ENCODE peak calls at places on chromosomes 12 and 14, in eight cellular contexts. G is SK-N-SH, E is HCT116, S is K562, Q is H1, R is GM12878, M is endothelial cell of umbilical vein, C is HepG2. F is an unnamed sample.
A peak's percentile ranks its signal among the peaks of the same experiment; 100 is the strongest.

GRCh38 chr12:80299976-80300375 is 144.1 kb upstream of the PTPRQ start:
- DNase-seq in R (peak; percentile 76), E (no peak), S (no peak), C (no peak), M (no peak), Q (no peak), G (no peak), F (no peak)

GRCh38 chr14:93734086-93734822 is 54.0 kb downstream of the PRIMA1 start:
- DNase-seq in C (no peak), G (peak; percentile 92), E (no peak), S (peak; percentile 97), R (no peak), M (no peak), Q (no peak), F (no peak)

GRCh38 chr12:11779286-11779685 is 129.8 kb downstream of the ETV6 start:
- DNase-seq in Q (no peak), S (no peak), G (no peak), C (no peak), R (peak; percentile 62), M (no peak), E (no peak), F (no peak)

GRCh38 chr12:67042697-67043131 is 226.4 kb upstream of the CAND1 start:
- DNase-seq in M (no peak), C (no peak), S (no peak), Q (no peak), E (no peak), R (no peak), G (no peak), F (no peak)

GRCh38 chr14:99921431-99921830 is 128.2 kb downstream of the EML1 start:
- DNase-seq in S (no peak), E (no peak), R (no peak), M (no peak), G (no peak), Q (no peak), C (no peak), F (no peak)

GRCh38 chr12:93127582-93128331 is 198.7 kb upstream of the EEA1 start:
- DNase-seq in E (no peak), S (peak; percentile 36), G (no peak), C (peak; percentile 98), M (no peak), R (no peak), Q (no peak), F (peak; percentile 74)

GRCh38 chr14:77316872-77317271 is 3.8 kb downstream of the POMT2 start:
- DNase-seq in Q (no peak), C (no peak), R (no peak), S (no peak), G (no peak), E (no peak), M (no peak), F (no peak)

GRCh38 chr12:92859650-92860386 is 69.3 kb downstream of the EEA1 start:
- DNase-seq in E (no peak), S (no peak), R (no peak), C (no peak), Q (no peak), M (no peak), G (no peak), F (no peak)

GRCh38 chr14:93857500-93857899 is 69.2 kb upstream of the PRIMA1 start:
- DNase-seq in E (peak; percentile 3), C (peak; percentile 9), S (no peak), R (no peak), M (no peak), G (no peak), Q (no peak), F (no peak)

GRCh38 chr12:57372233-57372632 is 58.6 kb downstream of the R3HDM2 start:
- DNase-seq in G (no peak), E (no peak), M (peak; percentile 55), R (no peak), C (no peak), Q (no peak), S (no peak), F (no peak)

GRCh38 chr14:84804498-84805294 is 725.2 kb upstream of the FLRT2 start:
- DNase-seq in G (no peak), R (no peak), S (no peak), Q (no peak), E (no peak), C (no peak), M (no peak), F (no peak)

GRCh38 chr14:65783576-65783975 is 371.0 kb downstream of the FUT8 start:
- DNase-seq in G (no peak), R (no peak), Q (no peak), S (no peak), E (no peak), C (no peak), M (no peak), F (no peak)

GRCh38 chr12:17661250-17661649 is 428.7 kb downstream of the RERGL start:
- DNase-seq in S (no peak), M (no peak), C (no peak), R (no peak), Q (no peak), E (no peak), G (no peak), F (no peak)

GRCh38 chr12:45726594-45727300 is 2.8 kb upstream of the ARID2 start:
- DNase-seq in M (no peak), Q (no peak), R (no peak), S (peak; percentile 37), G (peak; percentile 55), C (peak; percentile 9), E (no peak), F (no peak)

GRCh38 chr14:92922883-92923743 is at the start of gene CHGA:
- DNase-seq in G (peak; percentile 98), M (peak; percentile 40), S (peak; percentile 79), Q (peak; percentile 31), R (no peak), C (peak; percentile 36), E (no peak), F (no peak)

DNA sequence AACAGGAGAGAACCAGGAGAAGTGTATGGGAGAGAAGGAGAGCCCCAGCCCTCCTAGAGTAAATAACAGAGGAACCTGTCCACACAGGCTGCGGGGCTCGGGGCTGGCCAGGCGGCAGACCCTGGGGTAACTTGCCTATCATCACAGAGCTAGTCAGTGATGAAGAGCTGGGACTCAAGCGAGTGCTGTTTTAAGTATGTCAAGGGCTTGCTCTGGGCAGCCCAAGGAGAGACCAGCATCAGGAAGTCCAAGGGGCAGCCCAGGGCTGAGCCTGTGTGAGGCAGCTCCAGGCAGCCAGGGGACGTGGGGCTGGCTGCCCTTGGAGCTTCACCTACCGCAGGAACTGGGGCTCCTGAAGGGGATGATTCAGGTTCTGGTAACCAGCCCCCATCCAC is 10.0 kb downstream of the VWF start:
- DNase-seq in R (no peak), E (no peak), S (no peak), M (no peak), Q (no peak), C (no peak), G (no peak), F (no peak)
- TF ChIP-seq POLR2AphosphoS5 in R (no peak), E (no peak), S (no peak), M (peak; percentile 8), Q (no peak), C (no peak), G (no peak), F (no peak)

GRCh38 chr14:102249041-102249440 is 55.9 kb downstream of the MOK start:
- DNase-seq in C (no peak), G (no peak), E (no peak), Q (no peak), R (no peak), M (no peak), S (no peak), F (no peak)
- H3K9ac ChIP-seq in C (no peak overlapping the region), G (no peak overlapping the region), E (no peak overlapping the region), Q (no peak overlapping the region), R (no peak overlapping the region), M (no peak overlapping the region), S (peak overlapping the region; percentile 10), F (no peak overlapping the region)

GRCh38 chr14:71371711-71372396 is 464.6 kb downstream of the PCNX1 start:
- DNase-seq in G (no peak), C (no peak), S (no peak), M (peak; percentile 80), E (no peak), R (no peak), Q (no peak), F (no peak)
- TF ChIP-seq POLR2AphosphoS5 in G (no peak), C (no peak), S (no peak), M (peak; percentile 74), E (no peak), R (no peak), Q (no peak), F (no peak)

DNA sequence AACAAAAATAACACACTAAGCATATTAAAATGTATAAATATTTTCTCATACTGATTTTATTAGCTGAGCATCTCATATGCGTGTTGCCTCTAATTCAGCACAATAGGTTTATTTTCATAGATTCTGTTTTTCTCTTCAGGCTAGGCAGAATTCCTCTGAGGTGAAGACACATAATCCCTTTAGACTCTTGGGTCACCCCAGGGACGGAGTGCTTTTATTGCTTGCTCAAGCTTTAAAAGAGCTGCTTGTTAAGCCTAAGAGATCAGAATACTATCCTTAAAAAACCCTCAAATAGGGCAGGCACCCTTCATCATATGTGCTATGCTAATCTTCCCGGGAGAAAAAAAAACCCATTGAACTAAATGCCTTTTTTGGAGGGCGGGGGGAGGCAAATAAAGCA is 390.1 kb downstream of the KCNH5 start:
- DNase-seq in C (no peak), M (no peak), Q (no peak), G (no peak), E (no peak), S (no peak), R (no peak), F (no peak)
- H3K9ac ChIP-seq in C (no peak overlapping the region), M (no peak overlapping the region), Q (no peak overlapping the region), G (no peak overlapping the region), E (no peak overlapping the region), S (no peak overlapping the region), R (no peak overlapping the region), F (no peak overlapping the region)

GRCh38 chr14:55599250-55599879 is 19.4 kb downstream of the KTN1 start:
- DNase-seq in C (peak; percentile 93), M (no peak), R (no peak), S (no peak), Q (no peak), G (no peak), E (peak; percentile 75), F (no peak)
- TF ChIP-seq POLR2AphosphoS5 in C (no peak), M (no peak), R (no peak), S (no peak), Q (no peak), G (no peak), E (peak; percentile 51), F (no peak)

GRCh38 chr12:46783881-46784280 is 41.9 kb downstream of the SLC38A4 start:
- DNase-seq in M (no peak), C (no peak), S (no peak), R (no peak), G (no peak), Q (no peak), E (no peak), F (no peak)
- H3K9ac ChIP-seq in M (no peak overlapping the region), C (no peak overlapping the region), S (no peak overlapping the region), R (no peak overlapping the region), G (no peak overlapping the region), Q (no peak overlapping the region), E (no peak overlapping the region), F (no peak overlapping the region)

DNA sequence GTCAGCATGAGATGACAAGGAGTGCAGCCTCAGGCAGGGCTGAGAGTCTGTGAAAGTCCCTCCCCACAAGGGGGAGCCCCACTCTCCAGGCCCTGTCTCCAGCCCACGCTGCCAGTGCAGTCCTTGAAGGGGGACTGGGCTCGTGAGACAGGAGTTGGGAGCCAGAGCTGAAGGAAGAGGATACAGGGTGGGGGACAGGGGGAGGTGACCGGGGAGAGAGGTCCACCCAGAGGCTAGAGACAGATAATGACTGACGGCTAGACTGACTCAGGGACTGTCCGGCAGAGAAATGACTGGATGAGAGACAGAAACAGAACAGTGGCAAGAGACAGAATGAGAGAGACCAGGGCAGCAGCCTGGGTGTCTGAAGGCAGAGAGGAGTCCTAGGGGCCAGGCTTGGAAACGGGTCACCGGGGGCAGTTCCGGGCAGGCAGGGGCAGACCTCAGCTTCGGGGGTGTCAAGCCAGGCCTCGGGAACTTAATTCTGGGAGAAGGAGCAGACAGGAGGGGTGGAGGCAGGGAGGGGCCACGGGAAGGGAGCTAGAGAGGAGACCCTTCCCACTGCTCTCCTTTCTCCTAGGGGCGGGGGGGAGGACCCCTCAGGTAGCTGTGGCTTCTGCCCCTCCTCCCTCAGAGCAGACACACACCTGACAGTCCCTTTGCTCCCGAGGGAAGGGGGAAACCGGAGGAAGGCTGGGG is 914 bp downstream of the CDH24 start:
- DNase-seq in S (peak; percentile 87), C (peak; percentile 81), G (peak; percentile 87), Q (no peak), R (no peak), M (peak; percentile 76), E (peak; percentile 81), F (no peak)
- TF ChIP-seq POLR2AphosphoS5 in S (no peak), C (no peak), G (no peak), Q (no peak), R (no peak), M (no peak), E (peak; percentile 28), F (no peak)

F was measured in SK-N-MC.